ENCODE peak calls at places on chromosomes 6 and 20, in seven cellular contexts. One of them, this sample, is unnamed.

GRCh38 chr6:117142995-117143394 is 122.4 kb upstream of the VGLL2 start:
- DNase-seq in IMR-90: no peak
- DNase-seq in cardiac fibroblast: no peak
- DNase-seq in heart right ventricle: no peak
- DNase-seq in upper lobe of right lung: no peak
- DNase-seq in AG09309: no peak
- DNase-seq in WTC11: no peak
- DNase-seq in this sample: no peak

GRCh38 chr6:109690373-109690739 is 646 bp downstream of the AK9 start:
- DNase-seq in IMR-90: no peak
- DNase-seq in cardiac fibroblast: no peak
- DNase-seq in heart right ventricle: peak; percentile 55
- DNase-seq in upper lobe of right lung: peak; percentile 89
- DNase-seq in AG09309: no peak
- DNase-seq in WTC11: peak; percentile 88
- DNase-seq in this sample: peak; percentile 59

GRCh38 chr6:33732385-33732784 is 14.3 kb downstream of the IP6K3 start:
- DNase-seq in IMR-90: no peak
- DNase-seq in cardiac fibroblast: no peak
- DNase-seq in heart right ventricle: no peak
- DNase-seq in upper lobe of right lung: no peak
- DNase-seq in AG09309: no peak
- DNase-seq in WTC11: no peak
- DNase-seq in this sample: no peak

GRCh38 chr6:151161363-151161762 is 78.4 kb upstream of the AKAP12 start:
- DNase-seq in IMR-90: no peak
- DNase-seq in cardiac fibroblast: no peak
- DNase-seq in heart right ventricle: no peak
- DNase-seq in upper lobe of right lung: no peak
- DNase-seq in AG09309: no peak
- DNase-seq in WTC11: no peak
- DNase-seq in this sample: no peak

GRCh38 chr20:32582659-32583580 is 2.2 kb downstream of the NOL4L start:
- DNase-seq in IMR-90: no peak
- DNase-seq in cardiac fibroblast: peak; percentile 43
- DNase-seq in heart right ventricle: no peak
- DNase-seq in upper lobe of right lung: no peak
- DNase-seq in AG09309: no peak
- DNase-seq in WTC11: peak; percentile 45
- DNase-seq in this sample: peak; percentile 77

GRCh38 chr20:6783752-6784725 is 16.6 kb downstream of the BMP2 start:
- DNase-seq in IMR-90: no peak
- DNase-seq in cardiac fibroblast: peak; percentile 58
- DNase-seq in heart right ventricle: no peak
- DNase-seq in upper lobe of right lung: no peak
- DNase-seq in AG09309: peak; percentile 14
- DNase-seq in WTC11: no peak
- DNase-seq in this sample: no peak

GRCh38 chr6:132530293-132530974 is 7.6 kb upstream of the TAAR9 start:
- DNase-seq in IMR-90: peak; percentile 69
- DNase-seq in cardiac fibroblast: peak; percentile 77
- DNase-seq in heart right ventricle: no peak
- DNase-seq in upper lobe of right lung: no peak
- DNase-seq in AG09309: peak; percentile 8
- DNase-seq in WTC11: peak; percentile 58
- DNase-seq in this sample: peak; percentile 36

GRCh38 chr6:21887301-21888185 is 294.0 kb downstream of the SOX4 start:
- DNase-seq in IMR-90: peak; percentile 44
- DNase-seq in cardiac fibroblast: peak; percentile 55
- DNase-seq in heart right ventricle: peak; percentile 22
- DNase-seq in upper lobe of right lung: no peak
- DNase-seq in AG09309: no peak
- DNase-seq in WTC11: no peak
- DNase-seq in this sample: no peak

GRCh38 chr6:109015185-109015584 is 79.5 kb downstream of the SESN1 start:
- DNase-seq in IMR-90: no peak
- DNase-seq in cardiac fibroblast: no peak
- DNase-seq in heart right ventricle: no peak
- DNase-seq in upper lobe of right lung: no peak
- DNase-seq in AG09309: no peak
- DNase-seq in WTC11: no peak
- DNase-seq in this sample: no peak

GRCh38 chr20:12594410-12595130 is 414.2 kb upstream of the SPTLC3 start:
- DNase-seq in IMR-90: no peak
- DNase-seq in cardiac fibroblast: no peak
- DNase-seq in heart right ventricle: no peak
- DNase-seq in upper lobe of right lung: no peak
- DNase-seq in AG09309: no peak
- DNase-seq in WTC11: no peak
- DNase-seq in this sample: no peak

GRCh38 chr6:27096834-27097511 is 150.5 kb upstream of the PRSS16 start:
- DNase-seq in IMR-90: peak; percentile 75
- DNase-seq in cardiac fibroblast: peak; percentile 67
- DNase-seq in heart right ventricle: peak; percentile 15
- DNase-seq in upper lobe of right lung: peak; percentile 78
- DNase-seq in AG09309: peak; percentile 7
- DNase-seq in WTC11: peak; percentile 74
- DNase-seq in this sample: peak; percentile 46

GRCh38 chr6:130457605-130458004 is 91.8 kb downstream of the TMEM200A start:
- DNase-seq in IMR-90: no peak
- DNase-seq in cardiac fibroblast: no peak
- DNase-seq in heart right ventricle: no peak
- DNase-seq in upper lobe of right lung: no peak
- DNase-seq in AG09309: no peak
- DNase-seq in WTC11: no peak
- DNase-seq in this sample: no peak

GRCh38 chr20:45156728-45157127 is 18.0 kb upstream of the PI3 start:
- DNase-seq in IMR-90: no peak
- DNase-seq in cardiac fibroblast: no peak
- DNase-seq in heart right ventricle: no peak
- DNase-seq in upper lobe of right lung: no peak
- DNase-seq in AG09309: no peak
- DNase-seq in WTC11: no peak
- DNase-seq in this sample: no peak

GRCh38 chr20:4190792-4191519 is 175.6 kb upstream of the RNF24 start:
- DNase-seq in IMR-90: no peak
- DNase-seq in cardiac fibroblast: no peak
- DNase-seq in heart right ventricle: no peak
- DNase-seq in upper lobe of right lung: peak; percentile 17
- DNase-seq in AG09309: no peak
- DNase-seq in WTC11: no peak
- DNase-seq in this sample: no peak

GRCh38 chr6:25012657-25013056 is 76.9 kb upstream of the RIPOR2 start:
- DNase-seq in IMR-90: peak; percentile 83
- DNase-seq in cardiac fibroblast: peak; percentile 86
- DNase-seq in heart right ventricle: no peak
- DNase-seq in upper lobe of right lung: no peak
- DNase-seq in AG09309: peak; percentile 53
- DNase-seq in WTC11: no peak
- DNase-seq in this sample: no peak

GRCh38 chr6:170114956-170115855 is 175.7 kb downstream of the DLL1 start:
- DNase-seq in IMR-90: no peak
- DNase-seq in cardiac fibroblast: peak; percentile 35
- DNase-seq in heart right ventricle: no peak
- DNase-seq in upper lobe of right lung: peak; percentile 54
- DNase-seq in AG09309: no peak
- DNase-seq in WTC11: peak; percentile 6
- DNase-seq in this sample: no peak

GRCh38 chr6:157280947-157281346 is 42.4 kb downstream of the TMEM242 start:
- DNase-seq in IMR-90: no peak
- DNase-seq in cardiac fibroblast: no peak
- DNase-seq in heart right ventricle: no peak
- DNase-seq in upper lobe of right lung: no peak
- DNase-seq in AG09309: no peak
- DNase-seq in WTC11: no peak
- DNase-seq in this sample: no peak

GRCh38 chr6:157282279-157282678 is 41.0 kb downstream of the TMEM242 start:
- DNase-seq in IMR-90: no peak
- DNase-seq in cardiac fibroblast: no peak
- DNase-seq in heart right ventricle: no peak
- DNase-seq in upper lobe of right lung: no peak
- DNase-seq in AG09309: no peak
- DNase-seq in WTC11: no peak
- DNase-seq in this sample: no peak

GRCh38 chr6:157283330-157283898 is 39.9 kb downstream of the TMEM242 start:
- DNase-seq in IMR-90: no peak
- DNase-seq in cardiac fibroblast: no peak
- DNase-seq in heart right ventricle: no peak
- DNase-seq in upper lobe of right lung: no peak
- DNase-seq in AG09309: no peak
- DNase-seq in WTC11: no peak
- DNase-seq in this sample: no peak

GRCh38 chr6:157280153-157280552 is 43.2 kb downstream of the TMEM242 start:
- DNase-seq in IMR-90: no peak
- DNase-seq in cardiac fibroblast: no peak
- DNase-seq in heart right ventricle: no peak
- DNase-seq in upper lobe of right lung: no peak
- DNase-seq in AG09309: no peak
- DNase-seq in WTC11: peak; percentile 54
- DNase-seq in this sample: no peak

DNA sequence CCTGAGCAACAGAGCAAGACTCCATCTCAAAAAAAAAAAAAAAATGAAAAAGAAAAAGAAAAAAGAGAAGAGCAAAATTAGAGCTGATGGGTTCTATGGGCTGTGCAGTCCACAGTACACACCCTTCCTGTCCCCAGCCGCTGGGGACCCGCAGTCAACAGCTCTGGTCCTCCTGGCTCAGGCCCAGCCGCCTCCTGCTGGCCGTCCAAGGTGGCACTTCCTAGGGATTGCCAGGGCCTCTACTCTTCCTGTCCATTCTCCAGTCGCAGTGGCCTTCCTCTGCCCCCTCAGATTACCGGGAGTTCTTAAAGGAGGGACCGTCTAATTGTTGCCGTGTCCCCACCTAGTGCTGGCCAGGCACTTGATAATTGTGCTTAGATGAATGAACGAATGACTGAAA is 41.7 kb downstream of the TMEM242 start:
- DNase-seq in IMR-90: no peak
- DNase-seq in cardiac fibroblast: no peak
- DNase-seq in heart right ventricle: no peak
- DNase-seq in upper lobe of right lung: peak; percentile 58
- DNase-seq in AG09309: no peak
- DNase-seq in WTC11: peak; percentile 60
- DNase-seq in this sample: no peak
- TF ChIP-seq CTCF in IMR-90: peak; percentile 9
- TF ChIP-seq CTCF in cardiac fibroblast: peak; percentile 32
- TF ChIP-seq CTCF in heart right ventricle: no peak
- TF ChIP-seq CTCF in upper lobe of right lung: peak; percentile 42
- TF ChIP-seq CTCF in AG09309: peak; percentile 29
- TF ChIP-seq CTCF in WTC11: no peak
- TF ChIP-seq CTCF in this sample: no peak

DNA sequence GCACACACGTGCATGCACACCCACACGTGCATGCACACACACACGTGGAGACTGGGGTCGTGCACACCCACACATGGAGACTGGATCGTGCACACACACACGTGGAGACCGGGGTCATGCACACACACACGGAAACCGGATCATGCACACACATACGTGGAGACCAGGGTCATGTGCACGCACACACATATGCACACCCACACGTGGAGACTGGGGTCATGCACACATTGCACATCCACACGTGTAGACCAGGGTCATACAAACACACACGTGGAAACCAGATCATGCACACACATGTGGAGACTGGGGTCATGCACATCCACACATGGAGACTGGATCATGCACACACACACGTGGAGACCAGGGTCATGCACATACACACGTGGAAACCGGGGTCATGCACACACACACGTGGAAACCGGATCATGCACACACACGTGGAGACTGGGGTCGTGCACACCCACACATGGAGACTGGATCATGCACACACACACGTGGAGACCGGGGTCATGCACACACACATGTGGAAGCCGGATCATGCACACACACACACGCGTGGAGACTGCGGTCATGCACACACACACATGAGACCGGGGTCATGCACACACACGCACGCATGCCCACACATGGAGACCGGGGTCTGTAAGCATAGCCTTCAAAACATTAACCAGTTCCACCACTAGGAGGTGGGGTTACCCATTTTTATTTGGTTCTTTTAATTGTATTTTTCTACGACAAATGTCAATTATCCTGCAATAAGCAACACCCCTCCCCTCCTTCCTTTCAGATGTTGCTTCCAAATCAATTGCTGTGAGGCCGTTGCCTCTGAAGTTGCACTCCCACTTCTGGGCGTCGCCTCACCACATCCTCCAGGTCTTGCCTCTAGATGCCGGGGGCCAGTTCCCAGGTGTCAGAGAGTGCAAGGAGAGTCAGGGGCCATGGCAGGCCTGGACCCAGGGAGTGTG is 95.8 kb downstream of the TMEM242 start:
- DNase-seq in IMR-90: no peak
- DNase-seq in cardiac fibroblast: no peak
- DNase-seq in heart right ventricle: no peak
- DNase-seq in upper lobe of right lung: peak; percentile 37
- DNase-seq in AG09309: no peak
- DNase-seq in WTC11: no peak
- DNase-seq in this sample: no peak
- TF ChIP-seq CTCF in IMR-90: peak; percentile 36
- TF ChIP-seq CTCF in cardiac fibroblast: peak; percentile 44
- TF ChIP-seq CTCF in heart right ventricle: peak; percentile 8
- TF ChIP-seq CTCF in upper lobe of right lung: peak; percentile 16
- TF ChIP-seq CTCF in AG09309: peak; percentile 35
- TF ChIP-seq CTCF in WTC11: peak; percentile 16
- TF ChIP-seq CTCF in this sample: peak; percentile 7

DNA sequence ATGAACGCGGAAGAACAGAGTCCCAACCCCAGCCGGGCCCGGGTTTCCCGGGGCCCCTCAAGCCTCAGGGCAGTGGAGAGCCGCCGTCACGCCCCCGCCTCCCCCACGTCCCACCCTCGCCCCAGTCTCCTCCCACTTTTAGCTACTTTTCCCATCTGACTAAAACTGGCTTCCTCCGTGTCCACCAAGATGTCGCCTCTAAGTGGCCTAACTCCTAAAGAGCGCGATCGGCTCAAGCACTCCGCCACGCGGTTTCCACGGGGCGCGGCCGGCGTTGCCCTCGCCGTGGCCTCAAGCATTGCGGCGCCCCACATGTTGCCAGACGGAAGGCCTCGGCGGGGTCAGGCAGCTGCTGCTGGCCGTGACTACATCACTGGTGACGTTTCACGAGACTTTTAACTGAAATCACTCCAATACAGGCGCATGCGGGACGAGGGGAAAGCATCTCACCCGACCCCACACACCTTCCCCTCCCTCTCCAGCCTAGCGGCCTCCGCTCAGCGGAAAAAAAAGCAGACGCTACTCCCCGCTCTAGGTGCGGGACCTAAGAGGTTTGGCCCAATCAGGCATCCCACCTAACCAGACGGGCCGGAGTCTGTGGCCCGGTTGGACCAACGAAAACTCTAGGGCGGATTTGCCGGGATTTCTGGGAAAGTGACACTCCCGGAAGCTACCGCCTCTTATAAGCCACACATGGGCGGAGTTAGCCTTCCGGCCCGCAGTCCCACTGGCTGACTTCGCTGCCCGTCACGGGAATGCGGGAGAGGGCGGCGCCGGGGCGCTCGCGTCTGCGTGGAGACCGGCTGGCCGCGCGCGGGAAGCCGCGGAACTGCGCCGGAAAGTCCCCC is at the start of gene NXT1:
- DNase-seq in IMR-90: peak; percentile 99
- DNase-seq in cardiac fibroblast: peak; percentile 99
- DNase-seq in heart right ventricle: peak; percentile 97
- DNase-seq in upper lobe of right lung: peak; percentile 97
- DNase-seq in AG09309: peak; percentile 95
- DNase-seq in WTC11: peak; percentile 94
- DNase-seq in this sample: peak; percentile 92
- TF ChIP-seq CTCF in IMR-90: no peak
- TF ChIP-seq CTCF in cardiac fibroblast: no peak
- TF ChIP-seq CTCF in heart right ventricle: no peak
- TF ChIP-seq CTCF in upper lobe of right lung: peak; percentile 15
- TF ChIP-seq CTCF in AG09309: no peak
- TF ChIP-seq CTCF in WTC11: no peak
- TF ChIP-seq CTCF in this sample: no peak

GRCh38 chr6:37650071-37650481 is 47.6 kb downstream of the MDGA1 start:
- DNase-seq in IMR-90: no peak
- DNase-seq in cardiac fibroblast: no peak
- DNase-seq in heart right ventricle: peak; percentile 34
- DNase-seq in upper lobe of right lung: no peak
- DNase-seq in AG09309: no peak
- DNase-seq in WTC11: peak; percentile 82
- DNase-seq in this sample: peak; percentile 73
- TF ChIP-seq CTCF in IMR-90: no peak
- TF ChIP-seq CTCF in cardiac fibroblast: no peak
- TF ChIP-seq CTCF in heart right ventricle: no peak
- TF ChIP-seq CTCF in upper lobe of right lung: no peak
- TF ChIP-seq CTCF in AG09309: no peak
- TF ChIP-seq CTCF in WTC11: no peak
- TF ChIP-seq CTCF in this sample: peak; percentile 70